ENCODE peak calls at places on chromosomes 11 and 22, in nine cellular contexts. B is omental fat pad; N is adipocyte; F is stimulated activated CD8-positive, alpha-beta memory T cell treated with anti-CD3 and anti-CD28 coated beads, Interleukin-2, amount 100 ng/mL, for 1 hour; X is NCI-H524 treated with DMSO at 0.1 percent for 48 hours; O is activated T-cell treated with anti-CD3 and anti-CD28 coated beads, Interleukin-2, amount 50 U/mL, for 48 hours; K is HuH-7.5; V is iPS-NIHi11; W is activated CD4-positive, alpha-beta T cell treated with anti-CD3 and anti-CD28 coated beads, Interleukin-2, amount 50 U/mL, for 24 hours. I is an unnamed sample.

GRCh38 chr11:42315267-42315666 is 855.8 kb upstream of the LRRC4C start:
- DNase-seq in O (no peak), F (no peak), W (no peak), N (no peak), K (no peak), X (no peak), V (no peak), B (no peak), I (no peak)

GRCh38 chr11:86977441-86978050 is 22.4 kb upstream of the FZD4 start:
- DNase-seq in K (no peak), O (no peak), X (no peak), F (no peak), B (no peak), N (no peak), V (no peak), W (no peak), I (no peak)

GRCh38 chr22:31609716-31610115 is 52.3 kb downstream of the PISD start:
- DNase-seq in V (no peak), F (no peak), O (no peak), B (no peak), K (no peak), X (no peak), N (no peak), W (no peak), I (no peak)

GRCh38 chr11:123020968-123021367 is 39.3 kb upstream of the BSX start:
- DNase-seq in N (peak; percentile 78), W (no peak), O (peak; percentile 25), K (peak; percentile 47), V (peak; percentile 78), F (no peak), B (no peak), X (no peak), I (no peak)

GRCh38 chr11:70443043-70444030 is 45.0 kb downstream of the CTTN start:
- DNase-seq in X (no peak), V (no peak), K (no peak), F (no peak), W (no peak), N (no peak), B (no peak), O (no peak), I (no peak)

GRCh38 chr11:1235615-1236315 is 12.9 kb downstream of the MUC5B start:
- DNase-seq in O (no peak), K (no peak), F (no peak), B (no peak), N (no peak), W (no peak), X (peak; percentile 70), V (peak; percentile 10), I (no peak)

GRCh38 chr11:75800136-75800675 is 14.8 kb upstream of the UVRAG start:
- DNase-seq in O (no peak), F (no peak), W (no peak), K (no peak), X (no peak), V (no peak), B (no peak), N (no peak), I (no peak)

GRCh38 chr11:124934862-124935547 is 842 bp downstream of the HEPACAM start:
- DNase-seq in F (no peak), K (no peak), N (peak; percentile 73), X (no peak), O (no peak), V (no peak), B (no peak), W (no peak), I (no peak)

GRCh38 chr11:71204748-71205664 is 47.4 kb downstream of the SHANK2 start:
- DNase-seq in O (no peak), B (no peak), N (no peak), X (no peak), K (no peak), V (no peak), W (no peak), F (no peak), I (no peak)

GRCh38 chr11:46073632-46074031 is 47.6 kb downstream of the PHF21A start:
- DNase-seq in V (no peak), K (no peak), O (no peak), X (no peak), N (no peak), B (no peak), F (no peak), W (no peak), I (no peak)

GRCh38 chr22:42880815-42881214 is 23.7 kb upstream of the ARFGAP3 start:
- DNase-seq in X (no peak), K (no peak), O (no peak), B (no peak), F (no peak), N (no peak), W (no peak), V (peak; percentile 74), I (no peak)

GRCh38 chr22:50734343-50734771 is 3.6 kb upstream of the ACR start:
- DNase-seq in O (no peak), N (no peak), X (no peak), F (no peak), V (no peak), B (peak; percentile 18), W (no peak), K (no peak), I (no peak)

GRCh38 chr11:103619480-103619879 is 417.0 kb upstream of the DDI1 start:
- DNase-seq in B (no peak), V (no peak), F (no peak), K (no peak), W (no peak), O (no peak), X (no peak), N (no peak), I (no peak)

GRCh38 chr11:36684840-36685800 is 87.1 kb upstream of the RAG2 start:
- DNase-seq in O (peak; percentile 24), B (no peak), X (no peak), W (no peak), N (no peak), V (no peak), K (no peak), F (peak; percentile 3), I (no peak)

GRCh38 chr11:127217941-127218615 is 217.5 kb upstream of the KIRREL3 start:
- DNase-seq in W (no peak), O (no peak), B (no peak), N (no peak), X (no peak), V (no peak), K (no peak), F (no peak), I (no peak)

GRCh38 chr22:26259510-26259909 is 90.2 kb downstream of the SEZ6L start:
- DNase-seq in W (no peak), O (peak; percentile 18), X (no peak), V (peak; percentile 85), B (no peak), N (peak; percentile 7), K (no peak), F (no peak), I (no peak)

GRCh38 chr11:72671144-72672099 is 2.8 kb downstream of the PDE2A start:
- DNase-seq in V (no peak), W (no peak), N (no peak), K (no peak), O (no peak), B (no peak), F (no peak), X (no peak), I (no peak)

GRCh38 chr11:116294630-116295029 is 478.2 kb downstream of the BUD13 start:
- DNase-seq in B (no peak), V (no peak), N (peak; percentile 2), K (no peak), O (no peak), X (no peak), F (no peak), W (no peak), I (no peak)